ENCODE peak calls at places on chromosomes 6 and 20, in nine cellular contexts. M is psoas muscle, K is IMR-90, H is lower lobe of right lung, X is HL-60, F is tibial artery, T is osteocyte, S is AG09319, I is endodermal cell. W is an unnamed sample.

GRCh38 chr20:34108616-34109174 is 3.3 kb downstream of the EIF2S2 start:
- DNase-seq in F (no peak), X (no peak), M (no peak), T (no peak), I (no peak), H (no peak), S (no peak), K (no peak), W (no peak)

GRCh38 chr6:24357336-24358218 is at the start of gene DCDC2:
- DNase-seq in K (no peak), T (no peak), I (peak), H (peak), S (no peak), X (no peak), F (no peak), M (peak), W (peak)

GRCh38 chr6:54286141-54286540 is 22.1 kb upstream of the TINAG start:
- DNase-seq in M (no peak), S (no peak), F (no peak), X (no peak), K (no peak), H (no peak), T (no peak), I (no peak), W (no peak)

GRCh38 chr6:40582892-40583291 is 4.3 kb downstream of the LRFN2 start:
- DNase-seq in M (no peak), F (no peak), T (no peak), X (no peak), S (no peak), I (no peak), H (no peak), K (no peak), W (no peak)

GRCh38 chr6:63804381-63804956 is 168.9 kb downstream of the PHF3 start:
- DNase-seq in F (no peak), I (no peak), X (no peak), S (no peak), K (peak), T (no peak), M (no peak), H (no peak), W (no peak)

GRCh38 chr6:136812174-136812573 is 10.2 kb upstream of the PEX7 start:
- DNase-seq in K (peak), H (no peak), F (no peak), I (no peak), M (no peak), S (no peak), X (no peak), T (no peak), W (no peak)

GRCh38 chr6:155292711-155293110 is 21.6 kb downstream of the TFB1M start:
- DNase-seq in M (no peak), S (no peak), F (no peak), I (no peak), H (no peak), X (no peak), T (no peak), K (no peak), W (no peak)

GRCh38 chr6:170020041-170020583 is 268.7 kb downstream of the ERMARD start:
- DNase-seq in I (no peak), H (no peak), K (no peak), T (no peak), S (no peak), M (no peak), X (no peak), F (no peak), W (no peak)

GRCh38 chr6:28254340-28254618 is 2.2 kb upstream of the ZKSCAN4 start:
- DNase-seq in X (peak), K (no peak), H (no peak), M (no peak), S (no peak), I (no peak), F (no peak), T (no peak), W (no peak)

GRCh38 chr6:149176971-149177667 is 140.4 kb upstream of the TAB2 start:
- DNase-seq in X (no peak), K (no peak), T (no peak), S (no peak), M (no peak), H (no peak), F (no peak), I (no peak), W (no peak)

GRCh38 chr6:157571269-157571668 is 190.3 kb downstream of the ZDHHC14 start:
- DNase-seq in I (no peak), K (no peak), F (no peak), H (no peak), X (no peak), M (no peak), S (no peak), T (peak), W (no peak)

GRCh38 chr6:37570801-37571200 is 71.1 kb upstream of the CCDC167 start:
- DNase-seq in M (no peak), X (no peak), T (no peak), F (no peak), S (no peak), H (no peak), I (no peak), K (no peak), W (no peak)

GRCh38 chr6:12138377-12138776 is 126.3 kb downstream of the HIVEP1 start:
- DNase-seq in K (no peak), M (no peak), F (no peak), S (no peak), H (no peak), X (no peak), T (no peak), I (no peak), W (no peak)

GRCh38 chr20:21101453-21102251 is 4.5 kb downstream of the LINC00237 start:
- DNase-seq in I (peak), K (no peak), F (no peak), S (no peak), H (no peak), M (peak), X (no peak), T (no peak), W (peak)

GRCh38 chr6:8082954-8083858 is 19.0 kb upstream of the BLOC1S5 start:
- DNase-seq in H (no peak), F (no peak), S (peak), T (no peak), X (no peak), I (no peak), K (peak), M (no peak), W (no peak)

GRCh38 chr6:39184906-39185580 is 44.2 kb downstream of the KCNK5 start:
- DNase-seq in T (no peak), F (no peak), I (peak), X (no peak), K (no peak), S (no peak), H (peak), M (no peak), W (no peak)

GRCh38 chr6:24004062-24004461 is 122.0 kb upstream of the NRSN1 start:
- DNase-seq in M (no peak), S (peak), K (no peak), F (no peak), I (no peak), T (no peak), X (no peak), H (no peak), W (no peak)

GRCh38 chr20:17541596-17541995 is 10.4 kb upstream of the BFSP1 start:
- DNase-seq in T (no peak), X (no peak), S (no peak), I (no peak), K (no peak), H (no peak), M (no peak), F (no peak), W (no peak)

GRCh38 chr20:8764289-8764962 is 304.5 kb upstream of the PLCB4 start:
- DNase-seq in M (no peak), F (no peak), S (no peak), I (no peak), T (no peak), X (no peak), H (no peak), K (no peak), W (no peak)

GRCh38 chr20:33664762-33665144 is 2.0 kb upstream of the ACTL10 start:
- DNase-seq in H (no peak), T (no peak), S (no peak), K (no peak), I (no peak), X (no peak), M (no peak), F (no peak), W (no peak)

GRCh38 chr20:41951615-41952014 is 333.4 kb upstream of the CHD6 start:
- DNase-seq in X (no peak), I (no peak), K (no peak), T (no peak), S (no peak), H (no peak), M (no peak), F (no peak), W (no peak)

GRCh38 chr6:105072799-105073199 is 107.0 kb downstream of the POPDC3 start:
- DNase-seq in X (no peak), S (no peak), I (no peak), H (no peak), M (no peak), F (no peak), K (peak), T (no peak), W (no peak)

GRCh38 chr20:31440012-31440659 is at the start of gene DEFB123:
- DNase-seq in S (no peak), K (no peak), I (peak), T (no peak), M (no peak), H (no peak), F (no peak), X (no peak), W (no peak)
- TF ChIP-seq CTCF in S (no peak), K (no peak), I (peak), T (no peak), M (no peak), H (no peak), F (no peak), X (no peak), W (no peak)

GRCh38 chr6:61809004-61809595 is 476.9 kb downstream of the KHDRBS2 start:
- DNase-seq in H (no peak), F (no peak), I (no peak), M (no peak), K (no peak), S (no peak), T (no peak), X (peak), W (peak)

GRCh38 chr6:61810047-61810446 is 476.0 kb downstream of the KHDRBS2 start:
- DNase-seq in F (no peak), H (no peak), X (no peak), I (no peak), M (no peak), K (no peak), S (no peak), T (no peak), W (no peak)
- TF ChIP-seq CTCF in F (no peak), H (no peak), X (no peak), I (no peak), M (no peak), K (no peak), S (no peak), T (no peak), W (no peak)

GRCh38 chr6:25620391-25620790 is 31.6 kb upstream of the SCGN start:
- DNase-seq in T (no peak), I (no peak), H (no peak), X (no peak), S (no peak), M (no peak), F (no peak), K (no peak), W (no peak)
- TF ChIP-seq CTCF in T (no peak), I (no peak), H (no peak), X (no peak), S (no peak), M (no peak), F (no peak), K (no peak), W (no peak)

GRCh38 chr6:41954668-41955067 is 13.1 kb upstream of the CCND3 start:
- DNase-seq in S (no peak), M (no peak), H (no peak), X (no peak), T (no peak), K (no peak), I (no peak), F (no peak), W (no peak)

GRCh38 chr6:41958022-41958856 is 16.6 kb upstream of the CCND3 start:
- DNase-seq in F (no peak), M (no peak), K (no peak), H (no peak), T (no peak), X (no peak), I (no peak), S (no peak), W (no peak)

GRCh38 chr6:41960026-41960425 is 18.4 kb upstream of the CCND3 start:
- DNase-seq in F (no peak), I (no peak), K (no peak), H (no peak), X (no peak), M (no peak), S (no peak), T (no peak), W (no peak)

GRCh38 chr6:41957117-41957516 is 15.5 kb upstream of the CCND3 start:
- DNase-seq in F (no peak), H (no peak), M (no peak), T (no peak), K (no peak), I (no peak), S (no peak), X (no peak), W (no peak)

DNA sequence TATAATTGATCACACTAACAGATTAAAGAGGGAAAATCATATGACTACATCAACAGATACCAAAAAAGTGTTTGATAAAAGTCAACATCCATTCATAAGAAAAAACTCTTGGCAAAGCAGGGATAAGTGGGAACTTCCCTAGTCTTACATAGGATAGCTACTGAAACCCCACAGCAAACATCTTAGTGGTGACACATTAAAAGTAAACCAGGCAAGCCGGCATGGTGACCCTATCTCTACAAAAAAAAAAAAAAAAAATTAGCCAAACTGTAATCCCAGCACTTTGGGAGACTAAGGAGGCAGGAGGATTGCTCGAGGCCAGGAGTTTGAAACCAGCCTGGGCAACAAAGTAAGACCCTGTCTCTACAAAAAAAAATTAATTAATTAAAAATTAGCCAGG is 13.8 kb upstream of the CCND3 start:
- DNase-seq in X (no peak), T (no peak), K (no peak), H (no peak), S (no peak), I (no peak), M (no peak), F (no peak), W (no peak)
- TF ChIP-seq CTCF in X (no peak), T (no peak), K (no peak), H (no peak), S (no peak), I (no peak), M (no peak), F (no peak), W (no peak)

DNA sequence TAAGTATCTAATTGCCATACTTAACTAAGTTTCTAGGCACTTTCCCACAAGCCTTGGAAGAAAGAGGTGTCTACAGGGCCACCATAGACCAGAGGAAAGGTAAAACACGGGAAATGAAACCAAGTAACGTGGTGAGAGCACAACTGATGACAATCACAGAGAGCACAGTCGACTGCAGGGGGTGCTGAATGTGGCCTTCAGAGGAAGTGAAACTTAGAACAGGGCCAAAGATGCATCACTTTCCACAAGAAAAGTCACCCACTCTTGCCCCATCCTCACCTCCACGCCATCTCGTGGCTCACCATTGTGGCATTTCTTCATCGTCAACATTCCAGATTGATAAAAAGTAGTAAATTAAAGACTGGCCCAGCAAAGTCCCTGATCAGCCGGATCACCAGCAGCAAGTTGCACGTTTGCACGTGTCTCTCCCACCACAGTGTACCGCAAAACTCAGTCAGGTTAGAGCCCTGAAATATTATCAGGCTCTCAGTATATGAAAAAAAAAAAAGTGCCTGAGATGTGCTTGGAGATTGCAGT is 31.4 kb downstream of the HIVEP2 start:
- DNase-seq in X (no peak), T (no peak), M (no peak), K (no peak), I (no peak), S (no peak), H (no peak), F (no peak), W (peak)
- TF ChIP-seq CTCF in X (no peak), T (no peak), M (no peak), K (no peak), I (no peak), S (no peak), H (no peak), F (no peak), W (no peak)

GRCh38 chr6:111843347-111844147 is 29.7 kb downstream of the FYN start:
- DNase-seq in K (no peak), F (no peak), I (no peak), M (no peak), T (no peak), S (no peak), H (no peak), X (no peak), W (no peak)
- TF ChIP-seq CTCF in K (no peak), F (no peak), I (no peak), M (no peak), T (no peak), S (no peak), H (no peak), X (no peak), W (no peak)

GRCh38 chr20:1209447-1210387 is 6.5 kb downstream of the C20orf202 start:
- DNase-seq in F (no peak), T (no peak), H (no peak), K (peak), S (no peak), M (no peak), X (no peak), I (no peak), W (no peak)
- TF ChIP-seq CTCF in F (no peak), T (peak), H (no peak), K (peak), S (peak), M (no peak), X (no peak), I (peak), W (no peak)

DNA sequence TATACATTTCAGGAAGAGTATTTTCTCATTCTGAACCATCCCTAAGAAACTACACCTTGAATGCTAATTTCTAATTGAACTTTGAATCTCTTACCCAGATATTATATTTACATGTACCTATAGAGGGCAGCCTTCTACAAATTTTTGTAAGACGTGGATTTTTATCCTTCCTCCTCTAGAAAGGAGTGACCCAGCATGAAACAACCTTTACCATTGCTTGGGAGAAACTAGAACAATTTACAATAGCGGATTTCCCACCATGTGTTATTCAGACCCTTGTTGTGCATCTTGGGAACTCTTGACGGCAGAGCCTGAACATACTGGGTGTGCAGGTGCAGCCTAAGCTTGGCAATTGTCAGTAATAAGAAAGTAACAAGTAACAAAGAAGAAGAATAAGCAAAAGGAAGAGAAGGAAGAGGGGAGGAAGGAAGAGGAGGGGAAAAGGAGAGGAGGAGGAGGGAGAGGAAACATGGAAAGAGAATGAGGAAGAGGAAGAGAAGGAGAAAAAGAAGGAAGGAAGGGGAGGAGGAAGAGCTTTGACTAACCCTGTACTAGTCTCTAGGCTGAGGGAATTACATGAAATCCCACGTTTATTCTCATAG is 10.8 kb upstream of the TAAR1 start:
- DNase-seq in X (no peak), M (no peak), K (peak), I (no peak), F (no peak), T (no peak), H (no peak), S (peak), W (peak)
- TF ChIP-seq CTCF in X (peak), M (peak), K (peak), I (peak), F (peak), T (peak), H (peak), S (peak), W (peak)

DNA sequence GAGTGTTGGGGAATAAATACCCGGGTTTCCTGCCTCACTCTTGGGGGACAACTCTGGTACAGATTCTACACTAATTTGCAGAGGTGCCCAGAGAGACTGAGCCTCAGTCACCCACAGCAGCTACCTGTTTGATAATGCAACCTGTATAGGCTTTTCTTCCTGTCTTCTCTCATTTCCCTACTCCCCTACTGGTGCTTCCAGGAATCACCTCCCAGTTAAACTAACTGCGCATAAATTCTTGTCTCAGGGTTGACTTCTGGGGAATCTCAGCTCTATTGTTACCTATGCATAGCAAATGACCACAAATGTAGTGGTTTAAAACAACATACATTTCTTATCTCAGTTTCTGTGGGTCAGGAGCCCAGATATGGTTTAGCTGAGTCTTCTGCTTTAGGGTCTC is 11.3 kb downstream of the OCSTAMP start:
- DNase-seq in S (no peak), H (no peak), X (no peak), F (no peak), M (no peak), T (no peak), K (no peak), I (no peak), W (no peak)
- TF ChIP-seq CTCF in S (no peak), H (no peak), X (no peak), F (no peak), M (no peak), T (no peak), K (no peak), I (peak), W (no peak)